ENCODE peak calls at places on chromosomes 5 and 9, in nine cellular contexts. L is Peyer's patch, U is OCI-LY7, A is PC-3, N is GM23248, O is neuronal stem cell, Q is SK-N-SH, H is spleen, E is small intestine. P is an unnamed sample.
A peak's percentile ranks its signal among the peaks of the same experiment; 100 is the strongest.

GRCh38 chr5:76867027-76867426 is 17.2 kb downstream of the S100Z start:
- DNase-seq in L (no peak), U (no peak), A (no peak), N (no peak), O (no peak), Q (no peak), H (no peak), E (no peak), P (no peak)

GRCh38 chr5:77282337-77283027 is 72.0 kb downstream of the PDE8B start:
- DNase-seq in L (no peak), U (no peak), A (peak; percentile 75), N (peak; percentile 89), O (no peak), Q (peak; percentile 29), H (no peak), E (no peak), P (peak; percentile 27)

GRCh38 chr5:179110528-179110927 is 50.4 kb downstream of the ZNF354C start:
- DNase-seq in L (no peak), U (no peak), A (no peak), N (no peak), O (no peak), Q (no peak), H (peak; percentile 47), E (no peak), P (no peak)

GRCh38 chr9:32631991-32632390 is 3.5 kb downstream of the TAF1L start:
- DNase-seq in L (no peak), U (no peak), A (no peak), N (no peak), O (no peak), Q (no peak), H (no peak), E (no peak), P (no peak)

GRCh38 chr5:180090769-180091546 is 19.4 kb upstream of the RNF130 start:
- DNase-seq in L (peak; percentile 59), U (peak; percentile 36), A (peak; percentile 54), N (peak; percentile 56), O (no peak), Q (no peak), H (no peak), E (peak; percentile 52), P (peak; percentile 89)

GRCh38 chr9:3385871-3386270 is 139.9 kb downstream of the RFX3 start:
- DNase-seq in L (no peak), U (no peak), A (no peak), N (no peak), O (no peak), Q (no peak), H (no peak), E (no peak), P (no peak)

GRCh38 chr9:27785714-27786100 is 212.4 kb upstream of the C9orf72 start:
- DNase-seq in L (no peak), U (no peak), A (peak; percentile 17), N (no peak), O (no peak), Q (no peak), H (no peak), E (no peak), P (no peak)

GRCh38 chr5:69295088-69295754 is 37.4 kb downstream of the CCDC125 start:
- DNase-seq in L (no peak), U (no peak), A (peak; percentile 46), N (peak; percentile 68), O (no peak), Q (peak; percentile 25), H (no peak), E (no peak), P (peak; percentile 43)

GRCh38 chr5:147658293-147658932 is 124.1 kb downstream of the JAKMIP2 start:
- DNase-seq in L (no peak), U (no peak), A (no peak), N (no peak), O (no peak), Q (no peak), H (no peak), E (no peak), P (no peak)

GRCh38 chr5:72835633-72836032 is 19.2 kb downstream of the TNPO1 start:
- DNase-seq in L (no peak), U (no peak), A (no peak), N (no peak), O (no peak), Q (no peak), H (no peak), E (no peak), P (no peak)

GRCh38 chr5:58670620-58671019 is 87.7 kb downstream of the RAB3C start:
- DNase-seq in L (no peak), U (no peak), A (no peak), N (no peak), O (no peak), Q (no peak), H (no peak), E (peak; percentile 10), P (no peak)

DNA sequence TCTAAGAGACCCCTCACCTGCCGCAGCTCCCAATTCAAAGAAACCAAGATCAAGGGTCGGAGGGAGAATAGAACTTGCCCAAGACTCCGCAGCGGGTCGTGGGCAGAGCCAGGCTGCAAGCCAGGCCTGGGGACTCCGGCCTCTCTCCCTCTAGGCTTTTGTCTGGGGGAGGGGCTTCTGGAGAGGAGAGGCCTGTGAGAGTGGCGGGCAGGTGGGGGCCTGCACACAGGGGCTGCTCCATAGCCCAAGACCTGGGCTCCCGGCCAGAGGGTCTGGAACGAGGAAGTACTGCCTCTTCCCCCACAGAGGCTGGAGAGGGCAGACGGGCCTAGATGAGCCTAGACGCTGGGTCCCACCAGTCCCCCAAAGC is 5.1 kb upstream of the ST6GALNAC6 start:
- DNase-seq in L (no peak), U (no peak), A (no peak), N (no peak), O (no peak), Q (peak; percentile 39), H (peak; percentile 86), E (no peak), P (peak; percentile 58)
- H3K27ac ChIP-seq in L (peak overlapping the region; percentile 85), U (peak overlapping the region; percentile 94), A (no peak overlapping the region), N (no peak overlapping the region), O (no peak overlapping the region), Q (no peak overlapping the region), H (peak overlapping the region; percentile 78), E (peak overlapping the region; percentile 92), P (no peak overlapping the region)

DNA sequence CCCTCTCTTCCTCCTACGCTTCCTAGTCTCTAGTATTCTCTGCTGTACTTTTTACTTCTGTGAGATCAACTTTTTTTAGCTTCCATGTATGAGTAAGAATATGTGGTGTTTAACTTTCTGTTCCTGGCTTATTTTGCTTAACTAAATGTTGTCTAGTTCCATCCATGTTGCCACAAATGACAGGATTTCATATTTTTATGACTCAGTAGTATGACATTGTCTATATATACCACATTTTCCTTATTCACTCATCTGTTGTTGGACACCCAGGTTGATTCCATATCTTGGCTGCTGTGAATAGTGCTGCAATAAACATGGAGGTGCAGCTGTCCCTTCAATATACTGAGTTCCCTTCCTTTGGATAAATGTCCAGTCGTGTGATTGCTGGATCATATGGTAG is 34.8 kb downstream of the FGD3 start:
- DNase-seq in L (no peak), U (no peak), A (no peak), N (no peak), O (no peak), Q (no peak), H (no peak), E (no peak), P (no peak)
- H3K4me3 ChIP-seq in L (no peak overlapping the region), U (no peak overlapping the region), A (no peak overlapping the region), N (no peak overlapping the region), O (no peak overlapping the region), Q (no peak overlapping the region), H (no peak overlapping the region), E (no peak overlapping the region), P (no peak overlapping the region)

DNA sequence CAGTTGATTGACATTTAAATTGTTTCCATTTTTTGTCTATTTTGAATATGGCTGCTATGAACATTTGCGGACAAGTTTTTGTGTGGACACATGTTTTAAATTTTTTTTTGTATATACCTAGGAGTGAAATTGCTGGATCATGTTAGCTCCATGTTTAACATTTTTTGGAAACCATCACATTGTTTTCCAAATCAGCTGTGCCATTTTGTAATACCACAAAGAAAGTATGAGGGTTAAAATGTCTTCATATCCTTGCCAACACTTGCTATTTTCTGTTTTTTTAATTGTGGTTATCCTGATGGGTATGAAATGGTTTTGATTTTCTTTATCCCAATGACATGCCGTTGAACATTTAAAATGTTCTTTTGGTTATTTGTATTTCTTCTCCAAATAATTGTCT is 52.1 kb downstream of the CARTPT start:
- DNase-seq in L (no peak), U (no peak), A (no peak), N (no peak), O (no peak), Q (no peak), H (no peak), E (no peak), P (no peak)
- H3K27ac ChIP-seq in L (no peak overlapping the region), U (no peak overlapping the region), A (no peak overlapping the region), N (no peak overlapping the region), O (no peak overlapping the region), Q (no peak overlapping the region), H (no peak overlapping the region), E (no peak overlapping the region), P (no peak overlapping the region)

DNA sequence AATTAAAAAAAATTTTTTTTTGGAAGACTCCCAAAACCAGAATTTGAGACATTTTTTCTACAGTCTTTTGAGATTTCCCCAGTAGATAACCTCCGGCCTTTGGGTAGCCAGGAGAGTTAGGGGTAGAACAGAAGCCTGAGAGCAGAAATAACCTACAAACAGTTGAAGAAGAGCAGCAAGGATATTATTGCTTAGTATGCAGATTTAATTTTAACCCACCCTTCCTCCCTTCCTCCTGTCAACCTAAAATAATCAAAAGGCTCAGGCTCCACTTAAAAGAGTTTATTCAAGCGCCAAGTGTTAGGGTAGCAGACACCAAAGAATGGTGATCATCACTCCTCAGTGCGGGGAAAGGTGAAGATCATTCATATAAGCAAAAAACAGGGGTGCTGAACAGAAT is 17.4 kb upstream of the FAM120A start:
- DNase-seq in L (no peak), U (no peak), A (no peak), N (no peak), O (no peak), Q (no peak), H (no peak), E (no peak), P (no peak)
- H3K4me3 ChIP-seq in L (no peak overlapping the region), U (no peak overlapping the region), A (no peak overlapping the region), N (no peak overlapping the region), O (no peak overlapping the region), Q (no peak overlapping the region), H (no peak overlapping the region), E (no peak overlapping the region), P (no peak overlapping the region)

P was measured in GM23338.